ENCODE peak calls at places on chromosomes 1 and 21, in four cellular contexts. C is transverse colon, I is A549, N is stomach. E is an unnamed sample.

GRCh38 chr1:78146137-78146822 is 100.5 kb downstream of the GIPC2 start:
- DNase-seq in I (no peak), N (no peak), C (no peak), E (no peak)

GRCh38 chr21:45533731-45534571 is 8.3 kb downstream of the SLC19A1 start:
- DNase-seq in C (peak), N (peak), I (no peak), E (peak)

GRCh38 chr1:9929431-9930385 is 13.5 kb downstream of the LZIC start:
- DNase-seq in N (no peak), C (no peak), I (no peak), E (no peak)

GRCh38 chr1:154159554-154159953 is 4.7 kb upstream of the NUP210L start:
- DNase-seq in N (no peak), C (no peak), I (no peak), E (no peak)

GRCh38 chr1:50929376-50929958 is 30.6 kb downstream of the FAF1 start:
- DNase-seq in C (no peak), I (peak), N (no peak), E (no peak)

GRCh38 chr1:109265741-109266330 is 16.5 kb downstream of the CELSR2 start:
- DNase-seq in I (no peak), N (no peak), C (no peak), E (no peak)

GRCh38 chr1:80217377-80217986 is 1211.0 kb upstream of the ADGRL4 start:
- DNase-seq in C (no peak), I (peak), N (no peak), E (no peak)

GRCh38 chr1:165173409-165173808 is 183.1 kb downstream of the LMX1A start:
- DNase-seq in N (peak), C (no peak), I (no peak), E (no peak)

GRCh38 chr1:227994632-227995300 is 12.0 kb upstream of the WNT3A start:
- DNase-seq in C (no peak), I (no peak), N (no peak), E (peak)

GRCh38 chr1:167122568-167122967 is 28.7 kb downstream of the STYXL2 start:
- DNase-seq in N (no peak), C (no peak), I (no peak), E (no peak)

GRCh38 chr1:16067127-16067768 is 6.2 kb downstream of the FAM131C start:
- DNase-seq in I (peak), N (peak), C (peak), E (no peak)

GRCh38 chr1:162093095-162093494 is 23.6 kb downstream of the NOS1AP start:
- DNase-seq in I (no peak), N (no peak), C (no peak), E (no peak)

GRCh38 chr1:30953685-30954084 is 45.1 kb upstream of the SDC3 start:
- DNase-seq in C (no peak), N (no peak), I (no peak), E (no peak)

GRCh38 chr1:5379176-5379759 is 613.0 kb downstream of the NPHP4 start:
- DNase-seq in C (no peak), N (no peak), I (no peak), E (peak)

GRCh38 chr1:20936216-20936615 is 149.1 kb upstream of the HP1BP3 start:
- DNase-seq in I (no peak), N (no peak), C (no peak), E (no peak)
- H3K4me3 ChIP-seq in I (no peak), N (no peak), C (no peak), E (no peak)

GRCh38 chr1:113508364-113509164 is 118.2 kb downstream of the MAGI3 start:
- DNase-seq in C (no peak), N (no peak), I (no peak), E (no peak)
- TF ChIP-seq EP300 in C (no peak), N (no peak), I (no peak), E (no peak)

DNA sequence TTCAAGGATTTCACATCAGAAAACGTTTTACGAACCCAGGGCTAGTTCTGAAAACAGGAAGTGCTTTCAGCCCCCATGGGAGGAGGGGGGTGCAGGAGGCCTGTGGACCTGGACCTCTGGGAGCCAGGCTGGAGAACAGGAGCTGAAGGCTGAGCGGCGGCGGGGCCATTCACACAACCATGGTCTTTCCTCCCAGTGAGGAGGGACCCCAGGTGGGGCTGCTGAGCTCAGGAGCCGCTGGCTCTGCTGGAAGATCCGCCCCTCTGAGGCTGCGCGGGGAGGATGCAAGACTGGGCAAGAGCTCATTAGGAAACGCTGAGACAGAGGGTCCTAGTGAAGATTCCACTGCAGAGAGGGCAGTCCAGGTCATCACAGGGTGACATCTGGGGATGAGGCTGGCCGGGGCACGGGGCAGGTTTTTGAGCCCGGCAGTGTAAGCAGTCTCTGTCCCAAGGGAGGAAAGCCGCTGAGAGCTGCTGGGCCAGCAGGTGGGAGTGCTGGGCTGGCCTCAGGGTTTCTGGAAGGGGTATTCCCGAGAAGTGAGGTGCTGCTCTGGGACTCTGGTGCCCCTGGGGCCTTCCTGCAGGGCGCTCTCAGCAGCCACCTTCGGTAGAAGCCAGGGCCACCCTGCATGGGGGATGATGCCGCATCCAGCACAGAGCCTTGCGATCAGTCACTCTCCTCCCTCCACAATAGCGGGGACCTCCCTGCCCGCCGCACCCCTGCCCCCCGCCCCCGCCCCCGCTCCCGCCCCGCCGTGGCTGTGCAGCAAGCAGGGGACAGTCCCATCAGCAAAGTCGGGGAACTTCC is 7.5 kb downstream of the MX2 start:
- DNase-seq in N (no peak), C (no peak), I (no peak), E (no peak)
- TF ChIP-seq POLR2A in N (no peak), C (no peak), I (no peak), E (no peak)

GRCh38 chr1:28058168-28058567 is 30.2 kb downstream of the EYA3 start:
- DNase-seq in I (no peak), N (no peak), C (no peak), E (no peak)
- H3K4me3 ChIP-seq in I (no peak), N (no peak), C (no peak), E (no peak)

DNA sequence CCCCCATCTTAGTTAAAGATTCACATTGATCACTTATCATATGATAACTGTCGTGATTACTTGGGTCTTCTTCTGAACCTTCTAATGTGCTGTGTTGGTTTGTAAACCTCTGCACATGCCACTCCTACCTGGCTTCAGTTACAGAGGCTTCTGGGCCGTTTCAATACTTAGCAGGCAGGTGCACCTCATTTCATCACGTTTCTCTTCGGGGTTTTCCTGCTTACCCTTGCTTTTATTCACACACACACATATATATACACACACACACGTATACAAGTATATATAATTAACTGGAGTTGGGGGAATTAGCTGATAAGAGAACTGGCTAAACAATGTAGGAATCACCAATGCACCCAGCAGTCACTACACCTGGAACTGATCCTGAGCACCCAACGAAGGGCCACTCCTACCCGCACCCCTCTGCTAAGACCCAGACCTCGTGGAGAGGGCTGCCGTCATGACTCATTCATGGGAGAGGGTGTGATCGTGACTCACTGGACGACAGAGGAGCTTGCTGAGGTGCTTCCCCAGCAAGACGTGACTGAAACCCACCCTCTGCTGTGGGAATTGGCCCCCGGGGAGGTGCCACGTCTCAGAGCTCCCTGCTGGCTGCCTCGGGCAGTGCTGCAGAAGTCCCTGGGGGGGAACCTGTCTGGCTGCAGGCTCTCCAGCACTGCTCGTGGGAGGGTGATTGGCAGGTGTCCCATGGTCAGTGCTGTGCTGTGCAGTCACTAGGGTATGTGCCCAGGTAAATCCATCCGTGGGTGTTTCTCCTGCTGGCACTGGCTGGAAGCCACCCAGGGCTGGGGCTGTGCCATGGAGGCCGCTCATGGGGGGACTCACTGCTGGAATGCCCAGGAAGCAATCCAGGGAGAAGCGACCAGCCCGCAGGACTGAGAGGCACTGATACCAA is 166.6 kb downstream of the DYRK1A start:
- DNase-seq in C (no peak), N (peak), I (peak), E (peak)
- TF ChIP-seq EP300 in C (no peak), N (no peak), I (no peak), E (no peak)

DNA sequence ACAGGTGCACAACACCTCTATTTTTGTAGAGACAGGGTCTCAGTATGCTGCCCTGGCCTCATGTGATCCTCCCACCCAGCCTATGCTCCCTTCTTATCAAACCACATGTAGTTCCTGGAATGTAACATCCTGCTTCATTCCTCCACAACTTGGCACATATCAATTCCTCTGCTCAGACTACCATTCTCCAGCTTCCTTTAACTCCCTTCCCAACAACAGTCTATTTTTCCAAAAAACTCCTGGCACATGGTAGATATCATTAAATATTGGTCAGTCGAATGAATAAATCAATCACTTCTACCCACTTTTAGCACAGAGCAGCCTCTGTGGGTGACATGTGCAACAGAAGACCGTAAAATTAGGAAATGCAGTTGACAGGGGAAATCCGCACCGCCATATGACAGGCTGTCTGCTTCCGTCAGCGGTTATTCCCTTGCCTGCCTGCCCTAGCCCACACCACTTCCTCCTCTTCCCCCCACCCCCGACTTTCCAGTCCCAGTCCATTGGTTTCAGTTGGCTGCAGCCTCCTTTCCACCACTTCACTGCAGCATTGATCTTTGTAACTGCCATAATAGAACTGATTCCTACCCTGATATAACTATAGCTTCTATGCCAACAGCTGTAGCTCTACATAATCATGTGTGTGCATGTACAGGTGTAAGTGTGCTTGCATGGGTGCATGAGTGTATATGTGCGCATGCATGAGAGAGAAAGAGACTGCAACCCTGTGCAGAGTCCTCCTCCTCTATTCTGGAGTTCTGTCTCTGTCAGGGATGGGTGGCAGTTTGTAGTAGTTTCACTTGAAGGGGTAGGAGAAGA is 6.8 kb upstream of the AKR1A1 start:
- DNase-seq in N (peak), I (no peak), C (peak), E (no peak)
- TF ChIP-seq POLR2A in N (no peak), I (no peak), C (no peak), E (no peak)

GRCh38 chr1:237152506-237153335 is 110.7 kb downstream of the RYR2 start:
- DNase-seq in N (no peak), I (no peak), C (no peak), E (no peak)
- H3K4me3 ChIP-seq in N (no peak), I (no peak), C (no peak), E (no peak)

GRCh38 chr1:59026472-59026948 is 242.7 kb upstream of the JUN start:
- DNase-seq in C (no peak), N (no peak), I (no peak), E (no peak)
- TF ChIP-seq EP300 in C (no peak), N (no peak), I (no peak), E (no peak)

GRCh38 chr1:19251305-19252196 is at the start of the genes EMC1 and MRTO4:
- DNase-seq in C (peak), N (peak), I (peak), E (peak)
- TF ChIP-seq POLR2A in C (peak), N (no peak), I (peak), E (peak)

E was measured in suprapubic skin.